ENCODE peak calls at places on chromosome 9, in six cellular contexts. Z, X, J, O, F and G are unnamed samples.

GRCh38 chr9:137406876-137407589 is 15.9 kb downstream of the EXD3 start:
- DNase-seq in X (no peak), F (peak), Z (peak), O (peak), J (peak), G (peak)

GRCh38 chr9:127568971-127569818 is 42.9 kb upstream of the STXBP1 start:
- DNase-seq in Z (peak), X (peak), J (peak), O (peak), F (peak), G (peak)

GRCh38 chr9:129145841-129146292 is 32.2 kb downstream of the IER5L start:
- DNase-seq in O (no peak), F (no peak), Z (peak), J (peak), X (no peak), G (no peak)

GRCh38 chr9:77752566-77752965 is 104.4 kb upstream of the GNA14 start:
- DNase-seq in O (no peak), F (no peak), Z (no peak), X (no peak), J (no peak), G (no peak)

GRCh38 chr9:3330792-3331420 is 194.9 kb downstream of the RFX3 start:
- DNase-seq in J (no peak), O (no peak), F (no peak), Z (no peak), X (no peak), G (no peak)

GRCh38 chr9:17004500-17004899 is 130.3 kb upstream of the CNTLN start:
- DNase-seq in J (no peak), X (no peak), O (no peak), F (no peak), Z (no peak), G (no peak)

GRCh38 chr9:34634551-34634945 is 3.0 kb downstream of the SIGMAR1 start:
- DNase-seq in X (no peak), O (no peak), Z (no peak), J (no peak), F (no peak), G (no peak)

GRCh38 chr9:4048441-4048840 is 251.4 kb downstream of the GLIS3 start:
- DNase-seq in Z (no peak), X (no peak), O (no peak), F (no peak), J (no peak), G (no peak)

GRCh38 chr9:122580360-122580759 is 2.8 kb downstream of the OR1L8 start:
- DNase-seq in O (no peak), X (no peak), J (no peak), Z (no peak), F (no peak), G (no peak)

GRCh38 chr9:113887436-113887835 is 11.3 kb downstream of the ZNF618 start:
- DNase-seq in Z (no peak), F (no peak), O (no peak), X (no peak), J (no peak), G (no peak)

GRCh38 chr9:87107072-87107471 is 159.8 kb upstream of the GAS1 start:
- DNase-seq in X (no peak), F (no peak), O (no peak), J (peak), Z (no peak), G (no peak)